ENCODE peak calls at places on chromosomes 7 and 10, in eight cellular contexts. One of them, this sample, is unnamed. For H3K4me1, the result is how much of the 10 kb centered on the place peaks cover.

GRCh38 chr7:158003441-158004122 is 584.0 kb downstream of the PTPRN2 start:
- DNase-seq in cardiac muscle cell: no peak
- DNase-seq in ascending aorta: no peak
- DNase-seq in naive thymus-derived CD4-positive, alpha-beta T cell: no peak
- DNase-seq in lung: no peak
- DNase-seq in GM23248: no peak
- DNase-seq in right lobe of liver: peak
- DNase-seq in NT2/D1: no peak
- DNase-seq in this sample: no peak

GRCh38 chr10:78605800-78606350 is 462.9 kb upstream of the ZMIZ1 start:
- DNase-seq in lung: no peak
- DNase-seq in naive thymus-derived CD4-positive, alpha-beta T cell: no peak
- DNase-seq in ascending aorta: no peak
- DNase-seq in GM23248: peak
- DNase-seq in cardiac muscle cell: no peak
- DNase-seq in right lobe of liver: no peak
- DNase-seq in NT2/D1: no peak
- DNase-seq in this sample: no peak

GRCh38 chr7:83429493-83429892 is 219.4 kb downstream of the SEMA3E start:
- DNase-seq in naive thymus-derived CD4-positive, alpha-beta T cell: no peak
- DNase-seq in lung: no peak
- DNase-seq in right lobe of liver: no peak
- DNase-seq in GM23248: no peak
- DNase-seq in NT2/D1: peak
- DNase-seq in cardiac muscle cell: no peak
- DNase-seq in ascending aorta: no peak
- DNase-seq in this sample: no peak

GRCh38 chr10:132162021-132162531 is 24.7 kb upstream of the DPYSL4 start:
- DNase-seq in ascending aorta: no peak
- DNase-seq in cardiac muscle cell: no peak
- DNase-seq in right lobe of liver: no peak
- DNase-seq in lung: no peak
- DNase-seq in NT2/D1: no peak
- DNase-seq in naive thymus-derived CD4-positive, alpha-beta T cell: peak
- DNase-seq in GM23248: no peak
- DNase-seq in this sample: no peak

GRCh38 chr10:16756561-16757221 is 60.5 kb downstream of the RSU1 start:
- DNase-seq in naive thymus-derived CD4-positive, alpha-beta T cell: no peak
- DNase-seq in right lobe of liver: no peak
- DNase-seq in GM23248: peak
- DNase-seq in cardiac muscle cell: peak
- DNase-seq in lung: no peak
- DNase-seq in NT2/D1: no peak
- DNase-seq in ascending aorta: no peak
- DNase-seq in this sample: no peak

GRCh38 chr10:63798599-63799498 is 277.6 kb downstream of the REEP3 start:
- DNase-seq in NT2/D1: no peak
- DNase-seq in right lobe of liver: no peak
- DNase-seq in cardiac muscle cell: peak
- DNase-seq in naive thymus-derived CD4-positive, alpha-beta T cell: no peak
- DNase-seq in ascending aorta: peak
- DNase-seq in GM23248: peak
- DNase-seq in lung: peak
- DNase-seq in this sample: no peak

GRCh38 chr10:13862541-13863233 is 275.9 kb downstream of the PRPF18 start:
- DNase-seq in lung: no peak
- DNase-seq in GM23248: no peak
- DNase-seq in naive thymus-derived CD4-positive, alpha-beta T cell: peak
- DNase-seq in NT2/D1: no peak
- DNase-seq in cardiac muscle cell: no peak
- DNase-seq in ascending aorta: no peak
- DNase-seq in right lobe of liver: no peak
- DNase-seq in this sample: no peak

GRCh38 chr10:26441491-26442214 is 3.5 kb downstream of the APBB1IP start:
- DNase-seq in right lobe of liver: no peak
- DNase-seq in ascending aorta: no peak
- DNase-seq in naive thymus-derived CD4-positive, alpha-beta T cell: peak
- DNase-seq in NT2/D1: no peak
- DNase-seq in lung: no peak
- DNase-seq in GM23248: peak
- DNase-seq in cardiac muscle cell: no peak
- DNase-seq in this sample: no peak

GRCh38 chr10:97747573-97747972 is 10.6 kb downstream of the ZFYVE27 start:
- DNase-seq in NT2/D1: no peak
- DNase-seq in right lobe of liver: no peak
- DNase-seq in GM23248: no peak
- DNase-seq in cardiac muscle cell: no peak
- DNase-seq in ascending aorta: no peak
- DNase-seq in lung: no peak
- DNase-seq in naive thymus-derived CD4-positive, alpha-beta T cell: no peak
- DNase-seq in this sample: no peak

GRCh38 chr7:23864984-23865383 is 155.0 kb downstream of the STK31 start:
- DNase-seq in GM23248: peak
- DNase-seq in ascending aorta: no peak
- DNase-seq in cardiac muscle cell: peak
- DNase-seq in NT2/D1: no peak
- DNase-seq in right lobe of liver: no peak
- DNase-seq in naive thymus-derived CD4-positive, alpha-beta T cell: no peak
- DNase-seq in lung: no peak
- DNase-seq in this sample: no peak

GRCh38 chr7:1341995-1342645 is 109.4 kb downstream of the UNCX start:
- DNase-seq in ascending aorta: no peak
- DNase-seq in right lobe of liver: peak
- DNase-seq in cardiac muscle cell: no peak
- DNase-seq in naive thymus-derived CD4-positive, alpha-beta T cell: no peak
- DNase-seq in NT2/D1: no peak
- DNase-seq in lung: no peak
- DNase-seq in GM23248: no peak
- DNase-seq in this sample: no peak

GRCh38 chr10:112435013-112435619 is 11.6 kb downstream of the ZDHHC6 start:
- DNase-seq in lung: no peak
- DNase-seq in right lobe of liver: no peak
- DNase-seq in NT2/D1: no peak
- DNase-seq in cardiac muscle cell: peak
- DNase-seq in GM23248: peak
- DNase-seq in naive thymus-derived CD4-positive, alpha-beta T cell: peak
- DNase-seq in ascending aorta: no peak
- DNase-seq in this sample: no peak

GRCh38 chr7:105808703-105809590 is 67.5 kb downstream of the ATXN7L1 start:
- DNase-seq in NT2/D1: no peak
- DNase-seq in GM23248: peak
- DNase-seq in cardiac muscle cell: peak
- DNase-seq in naive thymus-derived CD4-positive, alpha-beta T cell: peak
- DNase-seq in ascending aorta: no peak
- DNase-seq in right lobe of liver: no peak
- DNase-seq in lung: no peak
- DNase-seq in this sample: no peak

GRCh38 chr7:13933106-13933505 is 56.4 kb downstream of the ETV1 start:
- DNase-seq in right lobe of liver: no peak
- DNase-seq in ascending aorta: no peak
- DNase-seq in lung: no peak
- DNase-seq in NT2/D1: no peak
- DNase-seq in naive thymus-derived CD4-positive, alpha-beta T cell: no peak
- DNase-seq in GM23248: no peak
- DNase-seq in cardiac muscle cell: peak
- DNase-seq in this sample: no peak

GRCh38 chr10:22478555-22479334 is 133.4 kb downstream of the SPAG6 start:
- DNase-seq in ascending aorta: no peak
- DNase-seq in naive thymus-derived CD4-positive, alpha-beta T cell: no peak
- DNase-seq in lung: no peak
- DNase-seq in NT2/D1: no peak
- DNase-seq in GM23248: no peak
- DNase-seq in right lobe of liver: no peak
- DNase-seq in cardiac muscle cell: no peak
- DNase-seq in this sample: no peak

GRCh38 chr10:43814611-43815010 is 165.9 kb upstream of the ZNF32 start:
- DNase-seq in lung: no peak
- DNase-seq in NT2/D1: no peak
- DNase-seq in right lobe of liver: no peak
- DNase-seq in GM23248: peak
- DNase-seq in naive thymus-derived CD4-positive, alpha-beta T cell: no peak
- DNase-seq in ascending aorta: no peak
- DNase-seq in cardiac muscle cell: no peak
- DNase-seq in this sample: no peak

GRCh38 chr10:75430000-75430763 is 1.2 kb upstream of the LRMDA start:
- DNase-seq in NT2/D1: peak
- DNase-seq in lung: peak
- DNase-seq in ascending aorta: peak
- DNase-seq in cardiac muscle cell: peak
- DNase-seq in naive thymus-derived CD4-positive, alpha-beta T cell: no peak
- DNase-seq in right lobe of liver: peak
- DNase-seq in GM23248: no peak
- DNase-seq in this sample: no peak

GRCh38 chr7:27108390-27109127 is 6.1 kb upstream of the HOXA2 start:
- DNase-seq in GM23248: peak
- DNase-seq in NT2/D1: no peak
- DNase-seq in right lobe of liver: peak
- DNase-seq in cardiac muscle cell: no peak
- DNase-seq in lung: no peak
- DNase-seq in naive thymus-derived CD4-positive, alpha-beta T cell: no peak
- DNase-seq in ascending aorta: peak
- DNase-seq in this sample: no peak

GRCh38 chr7:28858895-28859294 is 99.2 kb downstream of the TRIL start:
- DNase-seq in NT2/D1: no peak
- DNase-seq in cardiac muscle cell: no peak
- DNase-seq in right lobe of liver: no peak
- DNase-seq in ascending aorta: no peak
- DNase-seq in naive thymus-derived CD4-positive, alpha-beta T cell: no peak
- DNase-seq in GM23248: no peak
- DNase-seq in lung: no peak
- DNase-seq in this sample: no peak

GRCh38 chr7:121166885-121167284 is 161.9 kb upstream of the WNT16 start:
- DNase-seq in cardiac muscle cell: no peak
- DNase-seq in lung: no peak
- DNase-seq in GM23248: no peak
- DNase-seq in right lobe of liver: no peak
- DNase-seq in NT2/D1: no peak
- DNase-seq in ascending aorta: no peak
- DNase-seq in naive thymus-derived CD4-positive, alpha-beta T cell: no peak
- DNase-seq in this sample: no peak

GRCh38 chr10:46516660-46517416 is 39.6 kb downstream of the GPRIN2 start:
- DNase-seq in GM23248: peak
- DNase-seq in ascending aorta: peak
- DNase-seq in naive thymus-derived CD4-positive, alpha-beta T cell: no peak
- DNase-seq in cardiac muscle cell: peak
- DNase-seq in right lobe of liver: no peak
- DNase-seq in NT2/D1: no peak
- DNase-seq in lung: no peak
- DNase-seq in this sample: peak

GRCh38 chr7:69696686-69697685 is 98.7 kb downstream of the AUTS2 start:
- DNase-seq in GM23248: no peak
- DNase-seq in naive thymus-derived CD4-positive, alpha-beta T cell: no peak
- DNase-seq in NT2/D1: no peak
- DNase-seq in lung: no peak
- DNase-seq in right lobe of liver: no peak
- DNase-seq in ascending aorta: no peak
- DNase-seq in cardiac muscle cell: no peak
- DNase-seq in this sample: no peak
- H3K4me1 ChIP-seq in GM23248: under half
- H3K4me1 ChIP-seq in naive thymus-derived CD4-positive, alpha-beta T cell: under half
- H3K4me1 ChIP-seq in NT2/D1: under half
- H3K4me1 ChIP-seq in lung: under half
- H3K4me1 ChIP-seq in right lobe of liver: under half
- H3K4me1 ChIP-seq in ascending aorta: under half
- H3K4me1 ChIP-seq in cardiac muscle cell: under half
- H3K4me1 ChIP-seq in this sample: under half

DNA sequence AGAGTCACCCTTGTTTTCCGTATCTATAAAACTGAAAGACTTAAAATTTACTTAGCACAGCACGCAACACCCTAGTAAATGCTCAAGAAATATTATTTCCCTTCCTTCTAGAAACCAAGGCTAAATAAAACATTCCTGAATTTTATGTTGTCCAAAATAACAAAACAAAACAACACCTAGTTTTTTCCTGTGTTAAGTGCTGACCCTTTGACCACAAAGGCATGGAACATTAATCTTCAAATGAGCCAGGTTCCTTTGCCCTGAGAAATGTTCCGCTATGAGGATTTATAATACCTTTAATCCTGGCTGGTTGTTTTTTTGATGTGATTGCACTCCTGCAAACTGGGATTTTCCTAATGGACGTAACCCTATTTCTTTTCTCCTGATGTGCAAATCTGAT is 29.0 kb upstream of the DGKI start:
- DNase-seq in ascending aorta: no peak
- DNase-seq in NT2/D1: no peak
- DNase-seq in right lobe of liver: no peak
- DNase-seq in cardiac muscle cell: no peak
- DNase-seq in GM23248: no peak
- DNase-seq in lung: no peak
- DNase-seq in naive thymus-derived CD4-positive, alpha-beta T cell: no peak
- DNase-seq in this sample: no peak
- H3K4me1 ChIP-seq in ascending aorta: under half
- H3K4me1 ChIP-seq in NT2/D1: under half
- H3K4me1 ChIP-seq in right lobe of liver: under half
- H3K4me1 ChIP-seq in cardiac muscle cell: under half
- H3K4me1 ChIP-seq in GM23248: half or more
- H3K4me1 ChIP-seq in lung: under half
- H3K4me1 ChIP-seq in naive thymus-derived CD4-positive, alpha-beta T cell: under half
- H3K4me1 ChIP-seq in this sample: under half

GRCh38 chr10:10821926-10822325 is 195.7 kb upstream of the CELF2 start:
- DNase-seq in ascending aorta: no peak
- DNase-seq in GM23248: no peak
- DNase-seq in NT2/D1: no peak
- DNase-seq in lung: peak
- DNase-seq in cardiac muscle cell: no peak
- DNase-seq in right lobe of liver: no peak
- DNase-seq in naive thymus-derived CD4-positive, alpha-beta T cell: no peak
- DNase-seq in this sample: no peak

GRCh38 chr10:10824611-10825148 is 193.0 kb upstream of the CELF2 start:
- DNase-seq in naive thymus-derived CD4-positive, alpha-beta T cell: no peak
- DNase-seq in right lobe of liver: no peak
- DNase-seq in cardiac muscle cell: peak
- DNase-seq in GM23248: peak
- DNase-seq in ascending aorta: peak
- DNase-seq in NT2/D1: no peak
- DNase-seq in lung: peak
- DNase-seq in this sample: no peak

GRCh38 chr10:10830316-10831061 is 187.2 kb upstream of the CELF2 start:
- DNase-seq in lung: no peak
- DNase-seq in GM23248: peak
- DNase-seq in cardiac muscle cell: peak
- DNase-seq in naive thymus-derived CD4-positive, alpha-beta T cell: no peak
- DNase-seq in NT2/D1: no peak
- DNase-seq in right lobe of liver: no peak
- DNase-seq in ascending aorta: no peak
- DNase-seq in this sample: no peak

GRCh38 chr10:10831085-10831484 is 186.6 kb upstream of the CELF2 start:
- DNase-seq in cardiac muscle cell: peak
- DNase-seq in GM23248: peak
- DNase-seq in lung: peak
- DNase-seq in right lobe of liver: no peak
- DNase-seq in NT2/D1: no peak
- DNase-seq in naive thymus-derived CD4-positive, alpha-beta T cell: no peak
- DNase-seq in ascending aorta: peak
- DNase-seq in this sample: peak

GRCh38 chr10:10826125-10826524 is 191.5 kb upstream of the CELF2 start:
- DNase-seq in naive thymus-derived CD4-positive, alpha-beta T cell: no peak
- DNase-seq in lung: no peak
- DNase-seq in NT2/D1: no peak
- DNase-seq in right lobe of liver: no peak
- DNase-seq in ascending aorta: no peak
- DNase-seq in GM23248: peak
- DNase-seq in cardiac muscle cell: peak
- DNase-seq in this sample: no peak
- H3K4me1 ChIP-seq in naive thymus-derived CD4-positive, alpha-beta T cell: under half
- H3K4me1 ChIP-seq in lung: under half
- H3K4me1 ChIP-seq in NT2/D1: under half
- H3K4me1 ChIP-seq in right lobe of liver: under half
- H3K4me1 ChIP-seq in ascending aorta: under half
- H3K4me1 ChIP-seq in GM23248: half or more
- H3K4me1 ChIP-seq in cardiac muscle cell: under half
- H3K4me1 ChIP-seq in this sample: under half

GRCh38 chr10:124152139-124152780 is 58.9 kb upstream of the CHST15 start:
- DNase-seq in GM23248: peak
- DNase-seq in right lobe of liver: no peak
- DNase-seq in NT2/D1: no peak
- DNase-seq in ascending aorta: peak
- DNase-seq in cardiac muscle cell: peak
- DNase-seq in naive thymus-derived CD4-positive, alpha-beta T cell: no peak
- DNase-seq in lung: peak
- DNase-seq in this sample: peak
- H3K4me1 ChIP-seq in GM23248: under half
- H3K4me1 ChIP-seq in right lobe of liver: under half
- H3K4me1 ChIP-seq in NT2/D1: under half
- H3K4me1 ChIP-seq in ascending aorta: under half
- H3K4me1 ChIP-seq in cardiac muscle cell: under half
- H3K4me1 ChIP-seq in naive thymus-derived CD4-positive, alpha-beta T cell: under half
- H3K4me1 ChIP-seq in lung: under half
- H3K4me1 ChIP-seq in this sample: under half

This sample was measured in RWPE2.